ENCODE peak calls at places on chromosome 10, in five cellular contexts. X is SK-N-SH, B is GM12878, N is HCT116, W is K562. I is an unnamed sample.

GRCh38 chr10:112687647-112688046 is 240.6 kb downstream of the VTI1A start:
- DNase-seq in X (no peak), W (no peak), B (no peak), N (no peak), I (no peak)

GRCh38 chr10:86668297-86669165 is at the start of gene LDB3:
- DNase-seq in X (peak; percentile 65), B (peak; percentile 25), W (no peak), N (no peak), I (no peak)

GRCh38 chr10:51288511-51288910 is 214.2 kb downstream of the PRKG1 start:
- DNase-seq in N (no peak), B (no peak), X (no peak), W (no peak), I (no peak)

GRCh38 chr10:130455111-130455695 is 319.0 kb downstream of the GLRX3 start:
- DNase-seq in N (no peak), B (no peak), W (no peak), X (no peak), I (no peak)

GRCh38 chr10:104580321-104580720 is 60.8 kb upstream of the SORCS3 start:
- DNase-seq in B (no peak), N (no peak), W (no peak), X (no peak), I (no peak)

GRCh38 chr10:27618906-27619305 is 114.8 kb downstream of the RAB18 start:
- DNase-seq in N (no peak), X (no peak), B (no peak), W (no peak), I (no peak)

GRCh38 chr10:121138112-121138860 is 287.1 kb downstream of the WDR11 start:
- DNase-seq in W (no peak), X (no peak), B (no peak), N (no peak), I (no peak)

GRCh38 chr10:99329891-99330674 is 927 bp downstream of the CNNM1 start:
- DNase-seq in X (peak; percentile 83), N (no peak), W (no peak), B (no peak), I (peak; percentile 59)

GRCh38 chr10:28533315-28533564 is 322 bp downstream of the WAC start:
- DNase-seq in B (no peak), W (no peak), N (no peak), X (peak; percentile 67), I (no peak)

GRCh38 chr10:124827474-124827873 is 25.9 kb downstream of the ABRAXAS2 start:
- DNase-seq in B (no peak), W (peak; percentile 13), X (peak; percentile 45), N (no peak), I (peak; percentile 45)

GRCh38 chr10:77189056-77189455 is 448.6 kb downstream of the KCNMA1 start:
- DNase-seq in W (no peak), B (no peak), N (no peak), X (no peak), I (no peak)

GRCh38 chr10:50629495-50630122 is 5.9 kb upstream of the SGMS1 start:
- DNase-seq in N (no peak), B (no peak), W (no peak), X (no peak), I (peak; percentile 57)

GRCh38 chr10:131248376-131249165 is 63.0 kb downstream of the TCERG1L start:
- DNase-seq in B (no peak), N (no peak), X (no peak), W (no peak), I (no peak)

GRCh38 chr10:93461807-93462178 is 20.3 kb downstream of the MYOF start:
- DNase-seq in B (no peak), X (no peak), W (no peak), N (peak; percentile 65), I (no peak)

GRCh38 chr10:88926484-88927249 is 25.9 kb downstream of the ACTA2 start:
- DNase-seq in X (no peak), B (no peak), N (no peak), W (no peak), I (no peak)

GRCh38 chr10:124164252-124164651 is 70.9 kb upstream of the CHST15 start:
- DNase-seq in N (no peak), B (no peak), X (no peak), W (no peak), I (no peak)

GRCh38 chr10:6055929-6056328 is 6.2 kb downstream of the IL2RA start:
- DNase-seq in W (no peak), B (no peak), X (no peak), N (no peak), I (no peak)

GRCh38 chr10:84355106-84355505 is 26.7 kb downstream of the CCSER2 start:
- DNase-seq in W (no peak), B (no peak), N (no peak), X (no peak), I (no peak)

GRCh38 chr10:6563075-6563474 is 17.0 kb downstream of the PRKCQ start:
- DNase-seq in X (no peak), B (no peak), W (no peak), N (no peak), I (peak; percentile 5)

GRCh38 chr10:80412521-80412920 is 4.2 kb downstream of the PRXL2A start:
- DNase-seq in B (no peak), W (no peak), X (no peak), N (no peak), I (no peak)

GRCh38 chr10:71438761-71439160 is 42.0 kb downstream of the CDH23 start:
- DNase-seq in N (no peak), W (no peak), X (no peak), B (no peak), I (no peak)

GRCh38 chr10:42961156-42961589 is 115.7 kb upstream of the RET start:
- DNase-seq in W (no peak), X (no peak), B (no peak), N (no peak), I (no peak)

GRCh38 chr10:91350651-91351081 is 59.5 kb upstream of the HECTD2 start:
- DNase-seq in W (no peak), X (no peak), B (no peak), N (no peak), I (no peak)

GRCh38 chr10:124520553-124521428 is 59.2 kb downstream of the LHPP start:
- DNase-seq in W (no peak), N (no peak), B (no peak), X (no peak), I (no peak)

GRCh38 chr10:43437141-43437860 is 390 bp downstream of the ZNF487 start:
- DNase-seq in W (peak; percentile 50), B (no peak), X (no peak), N (no peak), I (no peak)

GRCh38 chr10:48503293-48503911 is 101.5 kb downstream of the ARHGAP22 start:
- DNase-seq in N (no peak), B (no peak), X (no peak), W (no peak), I (no peak)

GRCh38 chr10:124701881-124702656 is 42.1 kb downstream of the FAM53B start:
- DNase-seq in B (no peak), N (no peak), X (no peak), W (no peak), I (no peak)

GRCh38 chr10:63681965-63682704 is 160.9 kb downstream of the REEP3 start:
- DNase-seq in W (no peak), B (no peak), X (no peak), N (no peak), I (no peak)

GRCh38 chr10:52438119-52438518 is 124.0 kb downstream of the DKK1 start:
- DNase-seq in W (no peak), B (no peak), N (no peak), X (no peak), I (no peak)

GRCh38 chr10:96833220-96834001 is 1.3 kb downstream of the LCOR start:
- DNase-seq in X (peak; percentile 47), B (no peak), W (peak; percentile 32), N (no peak), I (peak; percentile 73)

GRCh38 chr10:96831200-96831866 is 765 bp upstream of the LCOR start:
- DNase-seq in N (no peak), B (no peak), X (no peak), W (no peak), I (no peak)

GRCh38 chr10:96832721-96833219 is 672 bp downstream of the LCOR start:
- DNase-seq in B (no peak), X (peak; percentile 95), N (peak; percentile 28), W (peak; percentile 83), I (peak; percentile 76)

GRCh38 chr10:96830511-96831199 is 1.4 kb upstream of the LCOR start:
- DNase-seq in B (peak; percentile 67), X (peak; percentile 27), W (peak; percentile 32), N (peak; percentile 75), I (peak; percentile 90)

DNA sequence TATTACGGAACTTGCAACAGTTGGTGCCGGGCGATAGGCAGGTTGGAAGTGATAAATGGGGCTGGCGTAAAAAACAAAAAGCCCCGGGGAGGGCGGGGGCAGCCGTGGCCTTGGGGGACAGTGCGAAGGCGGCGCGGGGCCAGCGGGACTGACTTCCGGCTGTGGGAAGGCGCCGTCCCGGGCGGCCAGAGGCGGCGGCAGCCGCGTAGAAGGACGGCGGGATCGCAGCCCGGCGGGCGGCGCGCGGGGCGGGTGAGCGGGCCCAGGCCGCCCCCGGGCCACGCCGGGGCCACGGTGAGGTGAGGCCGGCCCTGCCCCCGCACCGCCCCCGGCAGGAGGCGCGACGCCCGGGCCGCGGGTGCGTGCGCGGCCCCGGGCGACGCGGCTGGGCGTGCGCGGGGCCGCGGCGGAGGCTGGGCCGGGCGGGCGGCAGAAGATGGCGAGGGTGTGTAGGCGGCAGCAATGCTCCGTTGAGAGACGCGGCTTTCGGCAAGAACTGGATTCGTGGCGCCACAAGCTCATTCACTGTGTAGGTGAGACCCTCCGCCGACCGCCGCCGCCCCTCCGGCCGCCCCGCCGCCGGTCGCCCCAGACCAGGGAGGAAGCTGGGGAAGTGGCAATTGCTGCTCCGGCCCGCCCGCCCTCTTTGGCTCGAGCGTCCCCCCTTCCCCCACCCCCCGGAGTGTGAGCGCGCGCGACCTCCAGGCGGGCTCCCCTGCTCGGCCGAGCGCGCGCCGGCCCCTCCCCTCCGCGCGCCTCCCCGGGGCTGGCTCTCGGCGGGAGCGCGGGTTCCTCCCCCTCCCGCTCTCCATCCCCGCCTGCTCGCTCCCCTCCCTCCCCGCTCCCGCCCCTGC is at the start of gene LCOR:
- DNase-seq in X (peak; percentile 99), N (peak; percentile 59), B (no peak), W (peak; percentile 93), I (peak; percentile 89)
- TF ChIP-seq POLR2AphosphoS5 in X (peak; percentile 76), N (peak; percentile 85), B (peak; percentile 64), W (peak; percentile 3), I (peak; percentile 70)

GRCh38 chr10:26486985-26487850 is 49.1 kb downstream of the APBB1IP start:
- DNase-seq in B (peak; percentile 79), X (no peak), N (peak; percentile 55), W (no peak), I (no peak)
- H3K4me2 ChIP-seq in B (peak overlapping the region; percentile 39), X (peak overlapping the region; percentile 59), N (peak overlapping the region; percentile 61), W (no peak overlapping the region), I (no peak overlapping the region)

GRCh38 chr10:132329565-132330485 is 2.2 kb upstream of the LRRC27 start:
- DNase-seq in X (no peak), B (no peak), W (peak; percentile 52), N (no peak), I (no peak)

GRCh38 chr10:132330486-132330833 is 1.5 kb upstream of the LRRC27 start:
- DNase-seq in B (no peak), X (no peak), N (no peak), W (no peak), I (no peak)

GRCh38 chr10:132333386-132333785 is 1.4 kb downstream of the LRRC27 start:
- DNase-seq in N (no peak), W (no peak), X (no peak), B (no peak), I (no peak)

GRCh38 chr10:132331259-132331955 is 586 bp upstream of the LRRC27 start:
- DNase-seq in N (no peak), X (no peak), B (no peak), W (peak; percentile 100), I (no peak)

GRCh38 chr10:132331956-132332749 is at the start of gene LRRC27:
- DNase-seq in N (peak; percentile 80), X (peak; percentile 100), B (peak; percentile 94), W (no peak), I (peak; percentile 97)
- TF ChIP-seq POLR2AphosphoS5 in N (peak; percentile 53), X (no peak), B (no peak), W (no peak), I (peak; percentile 73)

GRCh38 chr10:100942229-100942628 is 27.1 kb upstream of the SEMA4G start:
- DNase-seq in N (no peak), W (no peak), X (no peak), B (no peak), I (no peak)
- H3K4me2 ChIP-seq in N (no peak overlapping the region), W (no peak overlapping the region), X (no peak overlapping the region), B (no peak overlapping the region), I (no peak overlapping the region)

I was measured in GM23338.